ENCODE peak calls at places on chromosomes 6 and 20, in six cellular contexts. V is SJSA1, T is SJCRH30, K is left lung, C is psoas muscle, D is right atrium auricular region. N is an unnamed sample.
A peak's percentile ranks its signal among the peaks of the same experiment; 100 is the strongest.

GRCh38 chr20:49286689-49287551 is 9.1 kb upstream of the ZNFX1 start:
- DNase-seq in V (no peak), T (no peak), K (no peak), C (no peak), D (no peak), N (no peak)

GRCh38 chr6:156868385-156868784 is 91.2 kb downstream of the ARID1B start:
- DNase-seq in V (no peak), T (no peak), K (no peak), C (no peak), D (no peak), N (no peak)

GRCh38 chr20:35776513-35777101 is 4.8 kb downstream of the PHF20 start:
- DNase-seq in V (no peak), T (no peak), K (no peak), C (peak; percentile 64), D (peak; percentile 79), N (peak; percentile 75)

GRCh38 chr6:50380409-50381105 is 330.8 kb upstream of the DEFB112 start:
- DNase-seq in V (no peak), T (no peak), K (no peak), C (no peak), D (no peak), N (no peak)

GRCh38 chr6:134503542-134504281 is 185.8 kb upstream of the SGK1 start:
- DNase-seq in V (no peak), T (no peak), K (no peak), C (no peak), D (no peak), N (no peak)

GRCh38 chr6:33566182-33567084 is 13.6 kb downstream of the BAK1 start:
- DNase-seq in V (no peak), T (no peak), K (no peak), C (no peak), D (no peak), N (no peak)

GRCh38 chr6:11392778-11393507 is 144.6 kb upstream of the TMEM170B start:
- DNase-seq in V (no peak), T (no peak), K (no peak), C (no peak), D (peak; percentile 66), N (no peak)

GRCh38 chr6:157004530-157004929 is 227.4 kb downstream of the ARID1B start:
- DNase-seq in V (no peak), T (no peak), K (no peak), C (no peak), D (no peak), N (no peak)

GRCh38 chr6:30071081-30071818 is 4.3 kb downstream of the PPP1R11 start:
- DNase-seq in V (no peak), T (no peak), K (peak; percentile 83), C (peak; percentile 29), D (no peak), N (no peak)

GRCh38 chr6:134669531-134669930 is 280.4 kb downstream of the ALDH8A1 start:
- DNase-seq in V (no peak), T (no peak), K (no peak), C (no peak), D (no peak), N (no peak)

GRCh38 chr6:158771399-158772158 is 47.6 kb downstream of the EZR start:
- DNase-seq in V (no peak), T (no peak), K (no peak), C (no peak), D (no peak), N (no peak)

GRCh38 chr6:122511193-122511924 is 39.8 kb upstream of the SERINC1 start:
- DNase-seq in V (no peak), T (no peak), K (no peak), C (no peak), D (no peak), N (no peak)

GRCh38 chr20:58691773-58692578 is 624 bp upstream of the NPEPL1 start:
- DNase-seq in V (no peak), T (no peak), K (no peak), C (peak; percentile 70), D (peak; percentile 87), N (peak; percentile 66)

GRCh38 chr6:36627141-36627540 is 33.0 kb downstream of the SRSF3 start:
- DNase-seq in V (no peak), T (no peak), K (no peak), C (no peak), D (no peak), N (peak; percentile 51)

GRCh38 chr6:156557269-156557885 is 219.8 kb upstream of the ARID1B start:
- DNase-seq in V (peak; percentile 62), T (peak; percentile 17), K (no peak), C (no peak), D (no peak), N (peak; percentile 33)

GRCh38 chr6:8736046-8736877 is 300.9 kb upstream of the SLC35B3 start:
- DNase-seq in V (no peak), T (no peak), K (no peak), C (no peak), D (no peak), N (no peak)

DNA sequence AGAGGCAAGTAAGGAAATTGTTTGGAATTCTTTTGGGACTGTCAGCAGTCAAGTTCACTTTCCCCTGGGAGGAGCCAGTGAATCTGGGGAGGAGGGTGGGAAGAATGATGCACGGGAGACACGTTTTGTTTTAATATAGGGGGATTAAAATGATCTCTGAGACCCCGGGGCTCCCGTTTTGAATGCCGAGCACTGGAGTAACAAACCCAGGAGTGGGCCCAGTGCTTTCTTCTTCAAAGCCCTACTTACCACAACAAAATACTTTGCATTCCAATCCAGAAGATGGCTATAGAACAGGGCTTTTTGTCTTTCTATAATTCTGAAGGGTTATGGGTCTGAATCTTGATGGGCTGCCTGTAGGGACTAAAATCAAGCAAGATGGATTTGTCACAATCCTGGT is 44.8 kb downstream of the SOBP start:
- DNase-seq in V (no peak), T (peak; percentile 55), K (no peak), C (no peak), D (no peak), N (no peak)
- H3K4me1 ChIP-seq in V (no peaks in the 10 kb centered on the region), T (peaks cover 29% of the 10 kb centered on the region), K (no peaks in the 10 kb centered on the region), C (peaks cover 19% of the 10 kb centered on the region), D (peaks cover 28% of the 10 kb centered on the region), N (peaks cover 9% of the 10 kb centered on the region)

GRCh38 chr6:13303668-13304017 is 24.7 kb downstream of the TBC1D7 start:
- DNase-seq in V (no peak), T (no peak), K (no peak), C (peak; percentile 70), D (peak; percentile 80), N (peak; percentile 89)
- H3K4me3 ChIP-seq in V (no peak overlapping the region), T (no peak overlapping the region), K (no peak overlapping the region), C (peak overlapping the region; percentile 24), D (no peak overlapping the region), N (peak overlapping the region; percentile 34)

DNA sequence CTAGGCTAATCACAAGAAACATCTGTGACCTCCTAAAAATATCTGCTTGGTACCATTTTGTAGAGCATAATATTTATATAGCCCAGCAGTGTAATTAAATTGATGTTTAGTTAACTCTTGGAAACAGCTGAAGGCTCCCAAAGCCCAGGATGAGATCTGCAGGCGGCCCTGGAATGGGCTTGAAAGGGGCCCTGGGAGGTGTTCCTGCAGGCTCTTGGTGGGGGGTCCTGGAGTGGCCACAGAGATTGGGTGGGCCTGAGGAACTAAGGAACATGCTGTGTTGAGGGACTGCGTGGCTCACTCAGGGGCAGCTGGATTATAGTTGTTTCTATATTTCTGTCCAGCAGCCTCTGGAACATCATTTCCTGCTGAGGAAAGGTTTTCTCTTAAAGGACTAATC is 9.2 kb downstream of the SCP2D1 start:
- DNase-seq in V (no peak), T (peak; percentile 72), K (no peak), C (no peak), D (no peak), N (no peak)
- H3K4me1 ChIP-seq in V (no peaks in the 10 kb centered on the region), T (peaks cover 21% of the 10 kb centered on the region), K (no peaks in the 10 kb centered on the region), C (no peaks in the 10 kb centered on the region), D (no peaks in the 10 kb centered on the region), N (no peaks in the 10 kb centered on the region)

GRCh38 chr6:27500177-27500576 is 27.3 kb upstream of the ZNF184 start:
- DNase-seq in V (no peak), T (no peak), K (no peak), C (no peak), D (no peak), N (no peak)
- H3K4me3 ChIP-seq in V (no peak overlapping the region), T (no peak overlapping the region), K (no peak overlapping the region), C (no peak overlapping the region), D (no peak overlapping the region), N (no peak overlapping the region)

GRCh38 chr6:108840919-108841318 is 7.3 kb upstream of the ARMC2 start:
- DNase-seq in V (no peak), T (no peak), K (no peak), C (no peak), D (no peak), N (no peak)
- H3K4me1 ChIP-seq in V (peaks cover 13% of the 10 kb centered on the region), T (peaks cover 31% of the 10 kb centered on the region), K (no peaks in the 10 kb centered on the region), C (no peaks in the 10 kb centered on the region), D (no peaks in the 10 kb centered on the region), N (no peaks in the 10 kb centered on the region)

DNA sequence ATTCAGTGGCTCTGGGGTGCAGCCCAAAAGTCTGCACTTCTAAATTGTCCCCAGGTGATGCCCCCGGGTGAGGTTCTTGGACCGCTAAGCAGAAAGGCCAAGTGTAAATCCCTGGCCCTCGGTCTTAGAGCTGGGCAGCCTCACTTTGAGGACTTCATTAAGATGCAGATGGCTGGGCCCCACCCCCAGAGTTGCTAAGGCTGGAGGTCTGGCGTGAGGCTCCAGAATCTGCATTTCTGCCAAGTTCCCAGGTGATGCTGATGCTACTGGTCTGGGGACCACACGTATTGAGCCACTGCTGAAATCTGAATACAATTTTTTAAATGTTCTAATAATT is 735 bp upstream of the SLC23A2 start:
- DNase-seq in V (no peak), T (no peak), K (no peak), C (no peak), D (no peak), N (no peak)
- H3K4me3 ChIP-seq in V (no peak overlapping the region), T (no peak overlapping the region), K (peak overlapping the region; percentile 45), C (peak overlapping the region; percentile 90), D (no peak overlapping the region), N (peak overlapping the region; percentile 85)

DNA sequence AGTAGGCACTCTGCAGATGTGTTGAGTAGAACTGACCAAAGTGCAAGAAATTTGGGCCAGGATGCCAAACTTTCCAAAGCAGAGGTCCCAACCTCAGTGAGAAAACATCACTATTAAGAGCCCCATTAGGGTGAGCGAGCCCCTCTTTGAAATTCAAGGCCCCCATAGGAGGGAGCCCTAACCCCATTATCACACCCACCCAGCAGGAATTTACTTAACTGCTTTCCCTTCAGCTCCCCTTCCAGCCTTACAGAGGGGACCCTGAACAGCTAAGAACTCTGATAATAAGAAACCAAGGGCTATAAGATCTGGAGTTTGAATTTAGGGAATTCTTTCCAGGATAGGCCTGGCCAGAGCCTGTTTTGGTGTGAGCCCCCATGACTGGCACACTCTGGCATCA is 130.7 kb downstream of the NFATC2 start:
- DNase-seq in V (no peak), T (no peak), K (no peak), C (no peak), D (no peak), N (no peak)
- H3K4me1 ChIP-seq in V (no peaks in the 10 kb centered on the region), T (no peaks in the 10 kb centered on the region), K (no peaks in the 10 kb centered on the region), C (peaks cover 13% of the 10 kb centered on the region), D (peaks cover 37% of the 10 kb centered on the region), N (peaks cover 18% of the 10 kb centered on the region)